ENCODE peak calls at places on chromosomes 7 and 10, in nine cellular contexts. R, Y, O, M, J, H, X, G and P are unnamed samples.

GRCh38 chr10:60192986-60193385 is 196.7 kb downstream of the ANK3 start:
- DNase-seq in J (no peak), O (no peak), R (no peak), H (no peak), G (peak; percentile 44), Y (no peak), X (no peak), M (no peak), P (no peak)

GRCh38 chr10:71471957-71472365 is 75.2 kb downstream of the CDH23 start:
- DNase-seq in Y (no peak), H (no peak), J (no peak), O (peak; percentile 58), G (no peak), M (no peak), X (no peak), R (no peak), P (no peak)

GRCh38 chr10:105181616-105182015 is 540.5 kb downstream of the SORCS3 start:
- DNase-seq in J (no peak), G (no peak), H (no peak), O (no peak), M (no peak), R (no peak), Y (no peak), X (no peak), P (no peak)

GRCh38 chr7:116552616-116553015 is 27.8 kb downstream of the CAV1 start:
- DNase-seq in M (no peak), G (no peak), H (no peak), O (no peak), X (no peak), R (no peak), J (no peak), Y (no peak), P (no peak)

GRCh38 chr10:73858750-73859439 is 15.5 kb downstream of the CAMK2G start:
- DNase-seq in G (no peak), O (no peak), M (no peak), X (no peak), R (no peak), J (no peak), Y (no peak), H (no peak), P (peak; percentile 45)

GRCh38 chr7:116259156-116259555 is 48.8 kb downstream of the TES start:
- DNase-seq in H (no peak), M (no peak), J (no peak), Y (no peak), G (no peak), O (no peak), R (no peak), X (no peak), P (no peak)

GRCh38 chr7:4077980-4078379 is 604.1 kb upstream of the FOXK1 start:
- DNase-seq in X (no peak), H (no peak), O (no peak), Y (no peak), G (no peak), M (no peak), J (no peak), R (peak; percentile 10), P (no peak)

GRCh38 chr10:97633921-97634320 is 621 bp upstream of the MORN4 start:
- DNase-seq in J (peak; percentile 7), O (no peak), M (peak; percentile 10), R (no peak), X (no peak), Y (no peak), G (no peak), H (no peak), P (no peak)

GRCh38 chr10:75910032-75910431 is 478.6 kb downstream of the LRMDA start:
- DNase-seq in Y (peak; percentile 35), X (no peak), J (peak; percentile 26), O (no peak), H (no peak), M (no peak), G (no peak), R (no peak), P (no peak)

GRCh38 chr7:152674860-152675760 is 831 bp downstream of the XRCC2 start:
- DNase-seq in H (no peak), R (no peak), M (no peak), J (peak; percentile 47), X (no peak), G (peak; percentile 78), O (no peak), Y (no peak), P (no peak)

GRCh38 chr7:28957064-28957821 is 887 bp downstream of the TRIL start:
- DNase-seq in X (no peak), O (peak; percentile 55), H (no peak), G (peak; percentile 67), M (peak; percentile 30), J (no peak), R (no peak), Y (no peak), P (peak; percentile 68)

GRCh38 chr7:155191901-155192478 is 105.7 kb upstream of the INSIG1 start:
- DNase-seq in Y (no peak), M (no peak), G (no peak), X (no peak), O (no peak), H (no peak), R (no peak), J (no peak), P (no peak)

GRCh38 chr10:124149143-124149542 is 55.7 kb upstream of the CHST15 start:
- DNase-seq in M (no peak), Y (no peak), H (no peak), O (no peak), G (no peak), J (no peak), R (no peak), X (no peak), P (no peak)

GRCh38 chr10:11177926-11178453 is 160.3 kb downstream of the CELF2 start:
- DNase-seq in H (no peak), R (no peak), O (no peak), Y (no peak), J (no peak), X (no peak), G (no peak), M (peak; percentile 41), P (no peak)

GRCh38 chr10:11178606-11179221 is 161.0 kb downstream of the CELF2 start:
- DNase-seq in O (no peak), J (no peak), X (peak; percentile 98), Y (no peak), R (peak; percentile 47), H (no peak), G (peak; percentile 21), M (peak; percentile 73), P (no peak)

GRCh38 chr10:11181996-11182395 is 164.3 kb downstream of the CELF2 start:
- DNase-seq in H (no peak), R (no peak), J (no peak), M (no peak), G (no peak), X (no peak), Y (peak; percentile 61), O (peak; percentile 76), P (peak; percentile 87)

GRCh38 chr10:11179231-11180105 is 161.8 kb downstream of the CELF2 start:
- DNase-seq in Y (no peak), M (no peak), O (no peak), R (no peak), J (no peak), G (no peak), X (no peak), H (no peak), P (no peak)

GRCh38 chr10:11180228-11180627 is 162.6 kb downstream of the CELF2 start:
- DNase-seq in G (no peak), Y (no peak), M (peak; percentile 35), R (peak; percentile 30), O (no peak), X (no peak), J (no peak), H (no peak), P (no peak)
- H3K4me3 ChIP-seq in G (no peak overlapping the region), Y (no peak overlapping the region), M (no peak overlapping the region), R (no peak overlapping the region), O (no peak overlapping the region), X (peak overlapping the region; percentile 57), J (no peak overlapping the region), H (no peak overlapping the region), P (no peak overlapping the region)

GRCh38 chr10:112160834-112161233 is 22.7 kb downstream of the GPAM start:
- DNase-seq in J (no peak), O (no peak), G (no peak), X (no peak), R (no peak), Y (no peak), H (no peak), M (no peak), P (no peak)

GRCh38 chr10:112161757-112162518 is 21.6 kb downstream of the GPAM start:
- DNase-seq in O (no peak), M (no peak), X (no peak), H (no peak), R (no peak), J (no peak), G (no peak), Y (no peak), P (no peak)

DNA sequence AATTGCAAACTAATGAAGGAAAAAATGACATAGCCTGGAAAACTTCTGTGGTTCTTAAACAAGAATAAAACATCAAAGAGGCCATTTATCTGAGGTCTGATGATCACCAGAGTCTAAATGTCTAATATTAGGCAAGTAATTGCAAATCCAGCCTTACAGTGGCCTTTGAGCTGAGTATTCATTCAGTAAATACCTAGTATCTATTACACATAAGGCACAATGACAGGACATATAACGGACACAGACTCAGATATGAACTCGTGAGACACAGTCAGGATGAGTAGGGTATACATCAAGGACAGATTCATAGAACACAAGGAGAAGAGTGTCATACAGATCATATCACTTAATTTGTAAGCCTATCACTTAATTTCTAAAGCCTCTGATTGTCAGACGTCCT is 16.8 kb downstream of the GPAM start:
- DNase-seq in Y (no peak), G (no peak), O (no peak), R (no peak), H (no peak), X (no peak), J (peak; percentile 24), M (no peak), P (no peak)
- H3K36me3 ChIP-seq in Y (peaks cover 100% of the 10 kb centered on the region), G (peaks cover 39% of the 10 kb centered on the region), O (no peaks in the 10 kb centered on the region), R (peaks cover 98% of the 10 kb centered on the region), H (peaks cover 10% of the 10 kb centered on the region), X (no peaks in the 10 kb centered on the region), J (peaks cover 81% of the 10 kb centered on the region), M (peaks cover 10% of the 10 kb centered on the region), P (peaks cover 99% of the 10 kb centered on the region)

DNA sequence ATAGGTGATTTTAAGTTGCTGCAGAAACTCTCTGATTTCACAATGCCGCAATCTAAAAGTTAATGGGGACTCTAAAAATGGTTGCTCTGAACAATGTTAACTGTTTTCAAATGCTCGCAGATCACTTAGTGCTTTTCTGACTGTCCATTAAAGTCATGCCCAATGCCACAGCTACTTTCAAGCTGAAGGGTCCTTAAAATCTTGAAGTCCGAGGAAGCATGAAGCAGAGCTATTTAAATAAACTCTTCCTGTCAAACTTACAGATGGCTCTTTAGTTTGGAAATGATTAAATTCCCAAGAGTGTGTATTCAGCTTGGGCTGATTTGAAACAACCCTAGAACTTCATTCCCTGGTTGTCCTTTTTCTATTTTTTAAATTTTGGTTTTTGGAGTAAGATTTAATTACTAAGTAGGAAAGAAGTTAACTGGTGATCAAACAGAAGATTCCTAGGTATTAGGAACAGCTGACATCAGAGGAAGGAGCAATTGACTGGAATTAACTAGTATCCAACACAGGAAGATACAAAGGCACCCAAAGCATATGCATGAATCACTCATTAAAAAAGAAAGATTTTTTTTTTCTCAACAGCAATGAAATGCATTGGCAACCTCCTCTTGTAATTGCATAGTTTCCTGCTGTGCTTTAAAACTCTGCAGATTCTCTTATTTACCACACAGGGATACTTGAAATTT is 105.1 kb downstream of the NRP1 start:
- DNase-seq in R (no peak), H (no peak), X (no peak), J (no peak), Y (no peak), M (no peak), G (no peak), O (no peak), P (no peak)
- TF ChIP-seq EP300 in R (no peak), H (no peak), X (no peak), J (no peak), Y (no peak), M (no peak), G (no peak), O (no peak), P (no peak)

GRCh38 chr7:101856488-101857357 is 39.3 kb downstream of the CUX1 start:
- DNase-seq in H (no peak), M (peak; percentile 96), O (peak; percentile 87), J (peak; percentile 95), R (peak; percentile 97), Y (peak; percentile 67), X (peak; percentile 95), G (peak; percentile 98), P (peak; percentile 94)
- H3K4me3 ChIP-seq in H (no peak overlapping the region), M (peak overlapping the region; percentile 50), O (peak overlapping the region; percentile 34), J (peak overlapping the region; percentile 68), R (peak overlapping the region; percentile 37), Y (peak overlapping the region; percentile 43), X (peak overlapping the region; percentile 33), G (peak overlapping the region; percentile 54), P (peak overlapping the region; percentile 45)